ENCODE peak calls at places on chromosome 22, in ten cellular contexts. G is sigmoid colon, V is stomach, L is K562, X is HCT116, C is spleen, W is suprapubic skin, S is transverse colon, Q is GM12878, I is GM12892. F is an unnamed sample.

GRCh38 chr22:23696326-23696851 is 5.6 kb downstream of the RGL4 start:
- DNase-seq in G (no peak), V (peak), L (no peak), X (no peak), C (peak), W (no peak), S (peak), Q (peak), I (peak), F (peak)

GRCh38 chr22:20622650-20623339 is 115.4 kb downstream of the MED15 start:
- DNase-seq in G (no peak), V (no peak), L (no peak), X (no peak), C (no peak), W (no peak), S (no peak), Q (no peak), I (no peak), F (no peak)

GRCh38 chr22:19637405-19638281 is 76.7 kb upstream of the SEPTIN5 start:
- DNase-seq in G (peak), V (no peak), L (no peak), X (no peak), C (no peak), W (no peak), S (no peak), Q (no peak), I (no peak), F (no peak)

GRCh38 chr22:30879398-30879797 is 89.2 kb downstream of the MORC2 start:
- DNase-seq in G (no peak), V (no peak), L (no peak), X (no peak), C (peak), W (no peak), S (no peak), Q (no peak), I (no peak), F (no peak)

GRCh38 chr22:20147286-20147988 is 3.4 kb downstream of the CCDC188 start:
- DNase-seq in G (no peak), V (no peak), L (no peak), X (no peak), C (no peak), W (no peak), S (no peak), Q (no peak), I (no peak), F (no peak)

GRCh38 chr22:33666661-33667619 is 253.3 kb downstream of the LARGE1 start:
- DNase-seq in G (no peak), V (peak), L (no peak), X (no peak), C (no peak), W (no peak), S (peak), Q (peak), I (no peak), F (no peak)

GRCh38 chr22:17243524-17243923 is 24.3 kb upstream of the ADA2 start:
- DNase-seq in G (no peak), V (no peak), L (no peak), X (no peak), C (peak), W (no peak), S (peak), Q (peak), I (peak), F (peak)

GRCh38 chr22:49099496-49100124 is 728.1 kb downstream of the BRD1 start:
- DNase-seq in G (no peak), V (no peak), L (no peak), X (peak), C (peak), W (no peak), S (no peak), Q (no peak), I (no peak), F (no peak)

GRCh38 chr22:19329454-19329853 is 37.9 kb upstream of the CLTCL1 start:
- DNase-seq in G (no peak), V (no peak), L (no peak), X (no peak), C (no peak), W (no peak), S (no peak), Q (no peak), I (no peak), F (no peak)

GRCh38 chr22:47201996-47202818 is 439.8 kb downstream of the TBC1D22A start:
- DNase-seq in G (peak), V (peak), L (no peak), X (no peak), C (peak), W (peak), S (no peak), Q (no peak), I (no peak), F (no peak)

GRCh38 chr22:26763633-26764295 is 106.4 kb downstream of the MIAT start:
- DNase-seq in G (no peak), V (no peak), L (no peak), X (no peak), C (no peak), W (no peak), S (no peak), Q (no peak), I (no peak), F (no peak)

GRCh38 chr22:20537325-20537756 is 29.9 kb downstream of the MED15 start:
- DNase-seq in G (no peak), V (no peak), L (no peak), X (no peak), C (peak), W (no peak), S (no peak), Q (no peak), I (no peak), F (no peak)

GRCh38 chr22:32760396-32760795 is 41.1 kb upstream of the TIMP3 start:
- DNase-seq in G (no peak), V (no peak), L (no peak), X (no peak), C (no peak), W (no peak), S (no peak), Q (no peak), I (no peak), F (no peak)

GRCh38 chr22:29998627-29999026 is 81.6 kb upstream of the HORMAD2 start:
- DNase-seq in G (no peak), V (no peak), L (no peak), X (no peak), C (no peak), W (no peak), S (no peak), Q (no peak), I (no peak), F (no peak)

GRCh38 chr22:31093090-31093850 is 12.2 kb downstream of the SMTN start:
- DNase-seq in G (peak), V (peak), L (no peak), X (no peak), C (no peak), W (no peak), S (peak), Q (no peak), I (peak), F (peak)

GRCh38 chr22:34035209-34035608 is 114.9 kb upstream of the LARGE1 start:
- DNase-seq in G (no peak), V (no peak), L (no peak), X (no peak), C (no peak), W (no peak), S (no peak), Q (no peak), I (no peak), F (no peak)

GRCh38 chr22:36104988-36105387 is 55.6 kb downstream of the APOL3 start:
- DNase-seq in G (peak), V (no peak), L (no peak), X (no peak), C (no peak), W (no peak), S (no peak), Q (no peak), I (no peak), F (no peak)

GRCh38 chr22:48874956-48875355 is 952.7 kb downstream of the BRD1 start:
- DNase-seq in G (peak), V (no peak), L (no peak), X (no peak), C (peak), W (no peak), S (no peak), Q (no peak), I (no peak), F (no peak)

GRCh38 chr22:27715078-27715477 is 86.5 kb downstream of the MN1 start:
- DNase-seq in G (no peak), V (no peak), L (no peak), X (no peak), C (peak), W (no peak), S (no peak), Q (no peak), I (no peak), F (no peak)

GRCh38 chr22:19181786-19182471 is 3.4 kb upstream of the SLC25A1 start:
- DNase-seq in G (no peak), V (no peak), L (no peak), X (no peak), C (no peak), W (no peak), S (no peak), Q (no peak), I (no peak), F (no peak)

GRCh38 chr22:48948575-48949170 is 879.0 kb downstream of the BRD1 start:
- DNase-seq in G (peak), V (peak), L (no peak), X (no peak), C (no peak), W (peak), S (no peak), Q (no peak), I (no peak), F (no peak)

GRCh38 chr22:23754220-23754919 is at the start of gene VPREB3:
- DNase-seq in G (no peak), V (no peak), L (no peak), X (no peak), C (peak), W (no peak), S (no peak), Q (no peak), I (no peak), F (no peak)

GRCh38 chr22:30206964-30207363 is 39.6 kb downstream of the LIF start:
- DNase-seq in G (peak), V (peak), L (no peak), X (peak), C (no peak), W (peak), S (no peak), Q (no peak), I (no peak), F (no peak)

GRCh38 chr22:49855491-49855911 is 1.9 kb downstream of the ZBED4 start:
- DNase-seq in G (no peak), V (no peak), L (no peak), X (no peak), C (peak), W (no peak), S (peak), Q (no peak), I (no peak), F (no peak)

GRCh38 chr22:27252282-27253049 is 549.1 kb downstream of the MN1 start:
- DNase-seq in G (peak), V (no peak), L (no peak), X (no peak), C (no peak), W (no peak), S (no peak), Q (no peak), I (no peak), F (no peak)

GRCh38 chr22:47165338-47165931 is 403.0 kb downstream of the TBC1D22A start:
- DNase-seq in G (peak), V (no peak), L (no peak), X (no peak), C (peak), W (peak), S (peak), Q (no peak), I (no peak), F (no peak)

GRCh38 chr22:45968751-45969413 is 8.1 kb downstream of the WNT7B start:
- DNase-seq in G (no peak), V (no peak), L (no peak), X (peak), C (no peak), W (no peak), S (no peak), Q (no peak), I (no peak), F (no peak)

GRCh38 chr22:20551805-20552449 is 44.5 kb downstream of the MED15 start:
- DNase-seq in G (peak), V (no peak), L (no peak), X (no peak), C (peak), W (peak), S (no peak), Q (no peak), I (no peak), F (no peak)

GRCh38 chr22:22556995-22557925 is 1.8 kb downstream of the PRAME start:
- DNase-seq in G (no peak), V (no peak), L (peak), X (no peak), C (no peak), W (no peak), S (no peak), Q (no peak), I (no peak), F (no peak)

GRCh38 chr22:30875481-30876215 is 92.9 kb downstream of the MORC2 start:
- DNase-seq in G (peak), V (no peak), L (no peak), X (no peak), C (peak), W (peak), S (no peak), Q (no peak), I (no peak), F (no peak)

GRCh38 chr22:47420211-47420610 is 657.8 kb downstream of the TBC1D22A start:
- DNase-seq in G (no peak), V (no peak), L (no peak), X (no peak), C (no peak), W (no peak), S (no peak), Q (no peak), I (no peak), F (no peak)

GRCh38 chr22:49551446-49551845 is 276.2 kb downstream of the BRD1 start:
- DNase-seq in G (no peak), V (no peak), L (no peak), X (no peak), C (peak), W (peak), S (no peak), Q (no peak), I (no peak), F (no peak)

GRCh38 chr22:46002757-46003270 is 25.9 kb upstream of the WNT7B start:
- DNase-seq in G (peak), V (no peak), L (peak), X (no peak), C (peak), W (peak), S (no peak), Q (no peak), I (no peak), F (no peak)

GRCh38 chr22:17095538-17095937 is 10.7 kb downstream of the IL17RA start:
- DNase-seq in G (peak), V (no peak), L (no peak), X (no peak), C (peak), W (peak), S (no peak), Q (no peak), I (no peak), F (no peak)

GRCh38 chr22:39319284-39320170 is at the start of gene RPL3:
- DNase-seq in G (peak), V (peak), L (peak), X (peak), C (peak), W (peak), S (peak), Q (peak), I (peak), F (peak)
- TF ChIP-seq POLR2A in G (peak), V (peak), L (peak), X (peak), C (peak), W (peak), S (peak), Q (peak), I (peak), F (peak)

GRCh38 chr22:43862074-43862881 is at the start of gene SULT4A1:
- DNase-seq in G (peak), V (no peak), L (peak), X (peak), C (peak), W (no peak), S (no peak), Q (no peak), I (no peak), F (no peak)
- TF ChIP-seq POLR2AphosphoS5 in G (no peak), V (no peak), L (no peak), X (no peak), C (no peak), W (no peak), S (no peak), Q (no peak), I (no peak), F (no peak)

DNA sequence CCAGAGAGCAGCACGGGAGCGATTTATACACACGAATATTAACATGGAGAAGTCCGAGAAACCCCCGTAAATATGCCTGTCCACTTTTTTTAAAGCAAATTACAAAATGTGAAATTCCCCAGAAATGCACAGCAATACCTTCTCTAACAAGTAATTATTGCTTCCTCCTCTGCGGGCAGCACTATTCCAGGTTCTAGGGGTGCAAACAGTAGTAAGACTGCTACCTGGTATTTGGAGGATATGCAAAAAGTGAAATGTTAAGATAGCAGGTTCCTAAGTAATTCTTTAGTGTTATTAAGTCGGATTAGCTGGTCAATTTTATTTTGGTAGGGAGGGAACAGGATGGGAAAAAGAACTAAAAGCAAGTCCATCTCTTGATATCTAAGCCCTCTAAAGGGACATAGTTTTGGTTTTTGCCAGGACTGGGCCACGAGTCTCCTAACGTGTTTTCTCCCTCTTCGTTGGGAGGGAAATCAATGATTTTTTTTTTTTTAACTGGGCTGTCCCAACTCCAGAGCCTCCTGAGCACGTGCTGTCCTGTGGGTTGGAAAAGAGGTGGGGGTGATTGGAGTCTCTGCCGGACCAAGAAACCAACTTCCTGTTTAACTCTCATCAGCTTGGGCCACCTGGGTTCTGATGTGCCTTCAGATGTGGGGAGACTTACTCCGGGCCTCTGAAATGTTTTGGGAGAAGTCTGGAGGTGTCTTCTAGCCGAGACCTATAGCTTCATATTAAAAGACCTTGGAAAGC is 1.7 kb upstream of the XBP1 start:
- DNase-seq in G (no peak), V (peak), L (peak), X (no peak), C (no peak), W (no peak), S (peak), Q (no peak), I (no peak), F (no peak)
- TF ChIP-seq POLR2A in G (no peak), V (peak), L (peak), X (no peak), C (no peak), W (no peak), S (peak), Q (peak), I (no peak), F (no peak)

DNA sequence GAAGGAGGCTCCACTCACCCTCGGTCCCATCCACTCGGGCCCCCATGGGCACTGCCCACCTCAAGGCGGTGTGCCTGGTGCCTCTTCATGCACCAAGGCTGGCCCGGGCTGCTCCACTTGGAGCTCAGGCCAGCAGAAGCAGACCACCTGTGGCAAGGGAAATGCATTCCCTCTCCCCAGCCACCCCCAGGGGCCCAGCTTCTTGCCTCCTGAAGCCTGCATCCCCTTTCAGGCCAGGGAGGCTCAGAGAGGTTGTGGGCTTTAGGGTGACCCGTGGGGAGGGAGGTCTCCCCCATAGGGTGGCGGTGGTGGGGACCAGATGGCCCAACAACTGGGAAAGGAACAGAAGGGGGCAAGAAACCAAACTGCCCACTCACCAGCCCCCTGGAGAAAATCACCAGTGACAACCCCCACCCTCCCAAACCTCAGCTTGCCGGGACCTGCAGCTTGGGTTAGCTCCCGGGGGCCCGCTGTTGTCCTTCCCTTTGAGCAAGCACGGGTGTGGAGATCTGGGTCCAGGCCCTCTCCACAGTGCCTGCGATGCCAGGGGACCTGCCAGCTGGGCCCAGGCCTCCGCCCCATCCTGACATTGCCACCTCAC is 8.4 kb downstream of the CBX6 start:
- DNase-seq in G (peak), V (no peak), L (no peak), X (no peak), C (peak), W (peak), S (no peak), Q (no peak), I (no peak), F (no peak)
- TF ChIP-seq POLR2AphosphoS5 in G (no peak), V (no peak), L (no peak), X (no peak), C (peak), W (no peak), S (no peak), Q (no peak), I (no peak), F (no peak)

DNA sequence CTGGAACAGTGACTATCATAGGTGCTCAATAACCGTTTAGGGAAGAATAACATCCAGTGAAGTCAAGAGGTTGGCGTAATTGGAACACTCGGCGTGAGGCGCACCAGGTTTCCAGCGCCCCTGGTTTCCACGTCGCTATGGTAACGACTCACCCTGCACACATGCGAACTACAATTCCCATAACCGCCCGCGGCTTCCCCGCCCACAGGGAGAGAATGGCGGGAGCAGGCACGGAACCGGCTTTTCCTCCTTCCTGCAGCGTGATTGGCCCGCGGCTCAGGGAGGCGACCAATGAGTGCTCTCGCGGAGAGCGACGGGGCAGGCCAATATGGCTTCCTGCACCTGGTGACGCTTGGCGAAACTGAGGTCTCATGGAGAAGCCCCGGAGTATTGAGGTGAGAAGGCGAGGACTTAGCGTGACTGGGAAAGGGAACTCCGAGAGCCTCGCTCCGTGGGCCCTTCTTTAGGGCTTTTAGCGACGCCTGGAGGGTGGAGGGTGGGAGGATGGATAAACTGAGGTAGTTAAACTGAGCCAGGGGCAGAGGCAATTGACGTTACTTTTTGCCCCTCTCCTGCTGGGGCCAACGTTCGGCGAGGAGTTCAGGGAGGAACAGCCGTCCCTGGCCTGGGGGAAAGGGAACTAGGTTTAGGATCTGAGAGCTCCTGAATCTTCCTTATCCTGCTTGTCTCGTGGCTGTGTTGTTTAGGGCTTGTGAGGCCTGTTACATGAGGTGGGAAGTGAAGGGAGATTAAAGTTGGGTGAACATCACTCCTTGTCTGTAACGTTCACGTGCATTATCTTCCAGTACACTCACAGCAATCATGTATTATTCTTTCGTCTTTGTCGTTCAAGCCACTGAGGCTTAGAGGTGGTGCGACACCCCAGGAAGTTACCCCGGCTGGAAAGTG is at the start of gene L3MBTL2:
- DNase-seq in G (peak), V (peak), L (peak), X (peak), C (peak), W (peak), S (peak), Q (peak), I (peak), F (peak)
- TF ChIP-seq POLR2A in G (peak), V (no peak), L (peak), X (peak), C (no peak), W (no peak), S (peak), Q (peak), I (peak), F (peak)

F was measured in GM12891.